ENCODE peak calls at places on chromosomes 16 and 17, in eight cellular contexts. C is left ventricle myocardium inferior, A is A549, S is fibroblast of lung, O is esophagus squamous epithelium, W is OCI-LY7, Q is heart right ventricle, G is thoracic aorta. I is an unnamed sample.

GRCh38 chr16:3321802-3322201 is 16.5 kb downstream of the ZNF75A start:
- DNase-seq in C (no peak), A (peak; percentile 40), S (no peak), O (no peak), W (no peak), Q (no peak), G (no peak), I (no peak)

GRCh38 chr16:66001432-66001831 is 365.1 kb upstream of the CDH5 start:
- DNase-seq in C (no peak), A (no peak), S (peak; percentile 17), O (no peak), W (no peak), Q (no peak), G (no peak), I (no peak)

GRCh38 chr17:35256629-35257028 is 13.8 kb downstream of the SLFN5 start:
- DNase-seq in C (no peak), A (peak; percentile 84), S (no peak), O (no peak), W (no peak), Q (no peak), G (no peak), I (no peak)

GRCh38 chr16:2913603-2914002 is 1.9 kb downstream of the FLYWCH1 start:
- DNase-seq in C (no peak), A (no peak), S (no peak), O (no peak), W (no peak), Q (no peak), G (no peak), I (no peak)

GRCh38 chr17:4940625-4941021 is 555 bp downstream of the RNF167 start:
- DNase-seq in C (no peak), A (no peak), S (no peak), O (no peak), W (peak; percentile 64), Q (no peak), G (no peak), I (no peak)

GRCh38 chr16:75289189-75289588 is 37.8 kb upstream of the BCAR1 start:
- DNase-seq in C (no peak), A (no peak), S (peak; percentile 24), O (no peak), W (no peak), Q (peak; percentile 50), G (no peak), I (no peak)

GRCh38 chr17:45371414-45372324 is 54.8 kb upstream of the MAP3K14 start:
- DNase-seq in C (peak; percentile 84), A (peak; percentile 98), S (peak; percentile 93), O (no peak), W (no peak), Q (peak; percentile 73), G (peak; percentile 36), I (peak; percentile 92)

GRCh38 chr16:48978501-48978900 is 303.1 kb downstream of the CBLN1 start:
- DNase-seq in C (no peak), A (no peak), S (no peak), O (no peak), W (no peak), Q (no peak), G (no peak), I (no peak)

GRCh38 chr16:81796585-81797346 is 17.7 kb downstream of the PLCG2 start:
- DNase-seq in C (no peak), A (no peak), S (no peak), O (no peak), W (no peak), Q (no peak), G (no peak), I (no peak)

GRCh38 chr16:31409433-31409832 is 16.3 kb downstream of the ITGAD start:
- DNase-seq in C (no peak), A (peak; percentile 46), S (peak; percentile 2), O (no peak), W (no peak), Q (no peak), G (no peak), I (no peak)

GRCh38 chr17:80984749-80985148 is 6.9 kb upstream of the CHMP6 start:
- DNase-seq in C (no peak), A (peak; percentile 74), S (peak; percentile 90), O (no peak), W (no peak), Q (no peak), G (no peak), I (peak; percentile 91)

GRCh38 chr16:75113046-75113491 is 3.5 kb downstream of the LDHD start:
- DNase-seq in C (no peak), A (no peak), S (no peak), O (no peak), W (no peak), Q (no peak), G (no peak), I (no peak)

GRCh38 chr16:590165-590874 is 454 bp downstream of the RAB40C start:
- DNase-seq in C (no peak), A (no peak), S (peak; percentile 37), O (no peak), W (no peak), Q (no peak), G (no peak), I (no peak)

GRCh38 chr16:84540194-84540593 is 35.7 kb upstream of the MEAK7 start:
- DNase-seq in C (no peak), A (no peak), S (no peak), O (no peak), W (no peak), Q (no peak), G (no peak), I (no peak)
- TF ChIP-seq CTCF in C (no peak), A (no peak), S (no peak), O (no peak), W (no peak), Q (no peak), G (no peak), I (no peak)

GRCh38 chr17:39663688-39664580 is 1.2 kb upstream of the TCAP start:
- DNase-seq in C (peak; percentile 52), A (peak; percentile 70), S (no peak), O (no peak), W (no peak), Q (no peak), G (no peak), I (no peak)
- H3K4me3 ChIP-seq in C (peak overlapping the region; percentile 76), A (peak overlapping the region; percentile 5), S (no peak overlapping the region), O (no peak overlapping the region), W (no peak overlapping the region), Q (peak overlapping the region; percentile 66), G (no peak overlapping the region), I (no peak overlapping the region)

GRCh38 chr16:88923450-88923849 is 53.6 kb downstream of the CBFA2T3 start:
- DNase-seq in C (no peak), A (no peak), S (no peak), O (no peak), W (no peak), Q (no peak), G (no peak), I (no peak)

GRCh38 chr16:88926374-88926990 is 50.5 kb downstream of the CBFA2T3 start:
- DNase-seq in C (no peak), A (no peak), S (no peak), O (no peak), W (no peak), Q (no peak), G (no peak), I (no peak)

GRCh38 chr16:88923926-88924833 is 52.8 kb downstream of the CBFA2T3 start:
- DNase-seq in C (no peak), A (no peak), S (no peak), O (no peak), W (no peak), Q (no peak), G (no peak), I (no peak)

GRCh38 chr16:88925540-88925887 is 51.5 kb downstream of the CBFA2T3 start:
- DNase-seq in C (no peak), A (no peak), S (no peak), O (no peak), W (no peak), Q (no peak), G (no peak), I (no peak)

DNA sequence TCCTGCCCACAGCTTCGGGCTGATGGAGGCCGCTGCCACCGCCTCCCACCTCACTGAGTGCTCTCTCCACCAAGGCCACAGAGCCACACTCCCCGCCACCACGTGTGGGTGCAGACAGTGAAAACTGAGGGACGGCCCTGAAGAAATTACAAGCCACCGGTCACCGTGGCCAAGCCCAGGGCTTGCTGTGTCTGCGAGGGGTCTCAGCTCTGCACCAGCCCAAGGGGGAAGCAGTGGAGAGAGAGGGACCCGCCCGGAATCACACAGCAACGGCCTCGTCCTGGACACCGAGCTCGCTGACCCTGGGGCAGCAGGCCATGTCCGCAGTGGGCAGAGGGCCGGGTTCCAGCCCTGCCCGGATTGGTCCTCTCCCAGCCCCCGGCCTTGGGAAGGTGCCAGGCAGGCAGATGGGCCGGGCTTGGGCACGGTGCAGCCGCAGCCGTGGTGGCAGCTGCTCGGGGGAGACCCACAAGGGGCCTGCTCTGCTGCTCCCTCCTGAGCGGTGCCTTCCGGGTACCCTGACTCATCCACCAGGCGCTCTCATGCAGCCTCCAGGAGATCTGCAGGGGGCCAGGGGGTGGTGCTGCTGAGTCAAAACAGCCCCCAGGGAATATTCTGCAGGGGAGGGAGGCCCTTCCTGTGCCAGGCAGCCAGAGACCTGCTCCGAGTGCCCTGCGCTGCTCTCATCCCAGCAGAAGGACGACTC is 52.0 kb downstream of the CBFA2T3 start:
- DNase-seq in C (no peak), A (peak; percentile 61), S (peak; percentile 59), O (no peak), W (peak; percentile 92), Q (no peak), G (no peak), I (peak; percentile 47)
- TF ChIP-seq CTCF in C (peak; percentile 38), A (peak; percentile 27), S (peak; percentile 47), O (no peak), W (peak; percentile 77), Q (no peak), G (peak; percentile 34), I (peak; percentile 46)

GRCh38 chr17:13393841-13394710 is 207.7 kb downstream of the HS3ST3A1 start:
- DNase-seq in C (no peak), A (no peak), S (peak; percentile 82), O (no peak), W (no peak), Q (no peak), G (no peak), I (no peak)
- H3K4me3 ChIP-seq in C (no peak overlapping the region), A (no peak overlapping the region), S (no peak overlapping the region), O (no peak overlapping the region), W (no peak overlapping the region), Q (no peak overlapping the region), G (no peak overlapping the region), I (no peak overlapping the region)

GRCh38 chr17:10349403-10349802 is 23.4 kb downstream of the MYH13 start:
- DNase-seq in C (no peak), A (peak; percentile 27), S (no peak), O (no peak), W (no peak), Q (no peak), G (no peak), I (no peak)
- TF ChIP-seq CTCF in C (no peak), A (no peak), S (no peak), O (no peak), W (peak; percentile 29), Q (no peak), G (no peak), I (no peak)

GRCh38 chr17:321386-321941 is 31.1 kb downstream of the RPH3AL start:
- DNase-seq in C (no peak), A (no peak), S (no peak), O (no peak), W (no peak), Q (no peak), G (no peak), I (no peak)
- H3K4me3 ChIP-seq in C (no peak overlapping the region), A (no peak overlapping the region), S (no peak overlapping the region), O (no peak overlapping the region), W (no peak overlapping the region), Q (no peak overlapping the region), G (no peak overlapping the region), I (no peak overlapping the region)

I was measured in astrocyte of the cerebellum.